ENCODE peak calls at places on chromosomes 12 and 14, in six cellular contexts. O, E, Y, D, T and M are unnamed samples.

GRCh38 chr12:27277846-27278260 is 33.8 kb downstream of the STK38L start:
- DNase-seq in D (peak; percentile 83), Y (no peak), O (peak; percentile 88), T (no peak), E (peak; percentile 59), M (peak; percentile 55)

GRCh38 chr14:101716956-101717662 is 44.4 kb upstream of the PPP2R5C start:
- DNase-seq in D (no peak), O (peak; percentile 36), T (no peak), Y (no peak), E (no peak), M (no peak)

GRCh38 chr12:75505706-75506312 is 5.6 kb downstream of the KRR1 start:
- DNase-seq in Y (peak; percentile 51), E (no peak), T (no peak), O (peak; percentile 66), D (peak; percentile 64), M (peak; percentile 43)

GRCh38 chr12:124913474-124914391 is 717 bp downstream of the UBC start:
- DNase-seq in T (peak; percentile 90), O (peak; percentile 94), D (peak; percentile 89), Y (peak; percentile 96), E (peak; percentile 93), M (peak; percentile 79)

GRCh38 chr12:64099430-64099829 is 122.7 kb downstream of the KICS2 start:
- DNase-seq in E (no peak), T (no peak), O (peak; percentile 92), Y (no peak), D (peak; percentile 93), M (no peak)

GRCh38 chr12:112367986-112368385 is 14.2 kb downstream of the HECTD4 start:
- DNase-seq in T (no peak), D (no peak), O (no peak), Y (no peak), E (no peak), M (no peak)

GRCh38 chr14:94054936-94055335 is 26.1 kb downstream of the DDX24 start:
- DNase-seq in T (no peak), O (no peak), D (no peak), E (no peak), Y (no peak), M (no peak)

GRCh38 chr12:57069522-57069921 is 9.1 kb downstream of the NEMP1 start:
- DNase-seq in D (peak; percentile 80), O (peak; percentile 89), T (peak; percentile 87), Y (peak; percentile 82), E (peak; percentile 92), M (peak; percentile 76)

GRCh38 chr14:77872152-77872551 is 72.2 kb downstream of the ADCK1 start:
- DNase-seq in T (no peak), E (no peak), D (no peak), O (no peak), Y (no peak), M (no peak)

GRCh38 chr12:98743362-98743953 is 98.4 kb downstream of the APAF1 start:
- DNase-seq in D (peak; percentile 35), Y (peak; percentile 16), T (peak; percentile 60), O (peak; percentile 26), E (peak; percentile 73), M (no peak)

GRCh38 chr12:20601668-20602280 is 93.4 kb upstream of the SLCO1C1 start:
- DNase-seq in O (peak; percentile 61), T (peak; percentile 14), E (peak; percentile 71), Y (peak; percentile 10), D (peak; percentile 55), M (peak; percentile 40)

GRCh38 chr14:67436006-67436866 is 24.3 kb upstream of the PLEK2 start:
- DNase-seq in D (no peak), T (no peak), Y (no peak), E (peak; percentile 58), O (peak; percentile 22), M (no peak)

GRCh38 chr12:100229036-100229635 is 28.5 kb downstream of the ACTR6 start:
- DNase-seq in D (peak; percentile 76), O (peak; percentile 22), Y (peak; percentile 21), T (no peak), E (peak; percentile 7), M (no peak)

GRCh38 chr12:76422154-76422877 is 74.1 kb upstream of the BBS10 start:
- DNase-seq in T (no peak), O (peak; percentile 43), D (no peak), E (no peak), Y (no peak), M (no peak)

GRCh38 chr12:26953447-26953846 is 15.2 kb downstream of the FGFR1OP2 start:
- DNase-seq in O (peak; percentile 24), E (no peak), D (no peak), Y (no peak), T (no peak), M (no peak)

GRCh38 chr12:67640863-67641262 is 7.7 kb upstream of the DYRK2 start:
- DNase-seq in O (peak; percentile 42), Y (no peak), D (no peak), E (no peak), T (no peak), M (no peak)

GRCh38 chr12:52202361-52203078 is 10.7 kb upstream of the KRT80 start:
- DNase-seq in Y (no peak), E (peak; percentile 44), O (peak; percentile 63), T (no peak), D (no peak), M (no peak)

GRCh38 chr14:59123526-59123925 is 64.9 kb upstream of the DAAM1 start:
- DNase-seq in D (peak; percentile 46), T (no peak), Y (no peak), O (peak; percentile 84), E (no peak), M (no peak)

GRCh38 chr12:98530068-98530467 is 14.7 kb downstream of the TMPO start:
- DNase-seq in Y (no peak), T (no peak), O (no peak), E (no peak), D (no peak), M (no peak)

GRCh38 chr12:12749433-12749832 is 32.3 kb downstream of the CDKN1B start:
- DNase-seq in O (no peak), Y (no peak), E (peak; percentile 34), T (no peak), D (no peak), M (no peak)

GRCh38 chr14:94756310-94756709 is 13.6 kb downstream of the GSC start:
- DNase-seq in Y (no peak), E (no peak), D (no peak), T (no peak), O (no peak), M (no peak)

GRCh38 chr14:68814376-68815287 is 21.8 kb upstream of the ZFP36L1 start:
- DNase-seq in Y (peak; percentile 90), O (peak; percentile 66), T (peak; percentile 58), D (peak; percentile 30), E (peak; percentile 85), M (no peak)

GRCh38 chr12:80861636-80862378 is 75.9 kb downstream of the LIN7A start:
- DNase-seq in Y (no peak), E (no peak), D (no peak), T (no peak), O (peak; percentile 78), M (no peak)

GRCh38 chr12:2609020-2609419 is 185.8 kb upstream of the FKBP4 start:
- DNase-seq in D (no peak), Y (no peak), T (no peak), O (no peak), E (no peak), M (no peak)

DNA sequence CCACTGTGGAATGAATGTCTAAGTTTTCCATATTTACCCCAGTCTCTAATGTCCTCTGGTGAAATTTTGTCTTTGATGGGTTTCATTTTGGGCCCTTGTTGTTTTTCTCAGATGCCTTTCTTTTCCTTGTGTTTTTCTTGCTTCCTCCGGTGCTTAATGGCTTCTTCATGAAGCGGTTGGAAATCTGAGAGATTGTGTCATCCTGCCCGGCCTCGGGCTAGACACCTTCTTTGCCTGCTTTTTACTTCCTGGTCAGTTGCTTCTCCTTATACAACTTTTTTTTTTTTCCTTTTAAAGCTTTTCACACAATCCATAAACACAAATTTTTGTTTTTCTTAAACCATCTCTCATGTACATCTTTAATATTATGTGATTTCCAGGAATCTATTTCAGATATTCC is 7.1 kb downstream of the ETV6 start:
- DNase-seq in E (no peak), O (no peak), T (no peak), Y (no peak), D (no peak), M (no peak)
- H3K4me1 ChIP-seq in E (peaks cover 45% of the 10 kb centered on the region), O (peaks cover 42% of the 10 kb centered on the region), T (peaks cover 25% of the 10 kb centered on the region), Y (peaks cover 51% of the 10 kb centered on the region), D (peaks cover 12% of the 10 kb centered on the region), M (peaks cover 10% of the 10 kb centered on the region)

GRCh38 chr12:175250-175649 is 38.7 kb downstream of the SLC6A12 start:
- DNase-seq in D (no peak), O (peak; percentile 19), E (no peak), T (no peak), Y (no peak), M (no peak)
- TF ChIP-seq EZH2phosphoT487 in D (no peak), O (no peak), E (no peak), T (no peak), Y (no peak), M (no peak)

GRCh38 chr12:44833561-44833960 is 42.6 kb downstream of the NELL2 start:
- DNase-seq in T (peak; percentile 2), D (no peak), O (no peak), E (no peak), Y (no peak), M (no peak)

GRCh38 chr12:44839785-44840184 is 36.3 kb downstream of the NELL2 start:
- DNase-seq in D (no peak), Y (no peak), E (no peak), T (no peak), O (no peak), M (no peak)

GRCh38 chr12:44835641-44836379 is 40.3 kb downstream of the NELL2 start:
- DNase-seq in E (no peak), D (no peak), T (no peak), Y (no peak), O (peak; percentile 10), M (no peak)

GRCh38 chr12:44842669-44843068 is 33.4 kb downstream of the NELL2 start:
- DNase-seq in T (no peak), O (no peak), E (no peak), D (no peak), Y (no peak), M (no peak)

GRCh38 chr12:44837114-44837800 is 38.9 kb downstream of the NELL2 start:
- DNase-seq in T (no peak), E (no peak), O (no peak), D (no peak), Y (no peak), M (no peak)
- H3K4me1 ChIP-seq in T (peaks cover 3% of the 10 kb centered on the region), E (peaks cover 4% of the 10 kb centered on the region), O (no peaks in the 10 kb centered on the region), D (no peaks in the 10 kb centered on the region), Y (peaks cover 2% of the 10 kb centered on the region), M (peaks cover under 1% of the 10 kb centered on the region)

GRCh38 chr12:14716848-14717444 is 20.5 kb upstream of the GUCY2C start:
- DNase-seq in E (peak; percentile 86), D (peak; percentile 56), T (peak; percentile 61), Y (peak; percentile 73), O (peak; percentile 66), M (peak; percentile 36)
- TF ChIP-seq EZH2phosphoT487 in E (no peak), D (no peak), T (no peak), Y (no peak), O (no peak), M (no peak)

GRCh38 chr12:132454154-132454948 is 35.6 kb upstream of the FBRSL1 start:
- DNase-seq in O (no peak), E (no peak), T (no peak), D (no peak), Y (no peak), M (no peak)
- H3K4me1 ChIP-seq in O (peaks cover 5% of the 10 kb centered on the region), E (no peaks in the 10 kb centered on the region), T (peaks cover 17% of the 10 kb centered on the region), D (peaks cover 10% of the 10 kb centered on the region), Y (no peaks in the 10 kb centered on the region), M (peaks cover 6% of the 10 kb centered on the region)